ENCODE peak calls at places on chromosomes 3 and 15, in seven cellular contexts. Y is RPMI7951, C is T-helper 2 cell, Z is H4, D is AG08396, X is NCI-H774, B is ecto neural progenitor cell. E is an unnamed sample.

GRCh38 chr3:153624310-153625030 is 462.4 kb downstream of the RAP2B start:
- DNase-seq in C (peak; percentile 16), Y (no peak), D (no peak), X (no peak), B (no peak), Z (no peak), E (no peak)

GRCh38 chr3:177256991-177257390 is 59.7 kb upstream of the TBL1XR1 start:
- DNase-seq in X (no peak), B (no peak), Y (peak; percentile 7), Z (no peak), D (no peak), C (no peak), E (no peak)

GRCh38 chr3:140358696-140359095 is 319.2 kb upstream of the TRIM42 start:
- DNase-seq in D (no peak), C (no peak), Y (no peak), X (no peak), Z (no peak), B (no peak), E (no peak)

GRCh38 chr3:187150186-187150585 is 10.9 kb upstream of the RPL39L start:
- DNase-seq in B (no peak), Z (no peak), X (no peak), Y (no peak), C (no peak), D (no peak), E (no peak)

GRCh38 chr15:43483306-43484128 is 9.4 kb downstream of the TP53BP1 start:
- DNase-seq in C (no peak), D (no peak), X (no peak), B (no peak), Y (peak; percentile 35), Z (no peak), E (no peak)

GRCh38 chr3:130539005-130539404 is 22.0 kb downstream of the COL6A6 start:
- DNase-seq in D (peak; percentile 40), Y (peak; percentile 24), Z (peak; percentile 22), X (peak; percentile 25), B (peak; percentile 71), C (no peak), E (no peak)

GRCh38 chr15:62058327-62059028 is 1.8 kb downstream of the VPS13C start:
- DNase-seq in Z (no peak), Y (no peak), C (no peak), B (no peak), X (no peak), D (no peak), E (no peak)

GRCh38 chr3:4493931-4494806 is 1.0 kb downstream of the ITPR1 start:
- DNase-seq in B (peak; percentile 54), X (no peak), C (no peak), Y (peak; percentile 38), D (peak; percentile 31), Z (no peak), E (no peak)

GRCh38 chr15:44698651-44699050 is 12.5 kb downstream of the PATL2 start:
- DNase-seq in Z (no peak), Y (no peak), C (no peak), D (no peak), B (no peak), X (no peak), E (no peak)

GRCh38 chr15:31328425-31328998 is 1.9 kb downstream of the KLF13 start:
- DNase-seq in Y (peak; percentile 37), C (peak; percentile 76), X (peak; percentile 51), Z (no peak), D (peak; percentile 64), B (peak; percentile 64), E (no peak)

E was measured in AG04450.